ENCODE peak calls at places on chromosome 7, in eight cellular contexts. One of them, this sample, is unnamed.

GRCh38 chr7:113093561-113093960 is 6.9 kb upstream of the GPR85 start:
- DNase-seq in mesendoderm: no peak
- DNase-seq in HuH-7.5: no peak
- DNase-seq in GM20000: no peak
- DNase-seq in endodermal cell: no peak
- DNase-seq in progenitor cell of endocrine pancreas: no peak
- DNase-seq in DMS153: no peak
- DNase-seq in caudate nucleus: no peak
- DNase-seq in this sample: no peak

GRCh38 chr7:101507791-101508252 is 121.3 kb downstream of the MYL10 start:
- DNase-seq in mesendoderm: peak
- DNase-seq in HuH-7.5: peak
- DNase-seq in GM20000: peak
- DNase-seq in endodermal cell: peak
- DNase-seq in progenitor cell of endocrine pancreas: peak
- DNase-seq in DMS153: peak
- DNase-seq in caudate nucleus: no peak
- DNase-seq in this sample: no peak

GRCh38 chr7:102036958-102037357 is 219.5 kb downstream of the CUX1 start:
- DNase-seq in mesendoderm: no peak
- DNase-seq in HuH-7.5: no peak
- DNase-seq in GM20000: no peak
- DNase-seq in endodermal cell: no peak
- DNase-seq in progenitor cell of endocrine pancreas: no peak
- DNase-seq in DMS153: no peak
- DNase-seq in caudate nucleus: no peak
- DNase-seq in this sample: no peak

GRCh38 chr7:116499168-116500070 is at the start of gene CAV2:
- DNase-seq in mesendoderm: peak
- DNase-seq in HuH-7.5: peak
- DNase-seq in GM20000: peak
- DNase-seq in endodermal cell: peak
- DNase-seq in progenitor cell of endocrine pancreas: peak
- DNase-seq in DMS153: peak
- DNase-seq in caudate nucleus: no peak
- DNase-seq in this sample: peak

GRCh38 chr7:69728299-69728698 is 130.0 kb downstream of the AUTS2 start:
- DNase-seq in mesendoderm: no peak
- DNase-seq in HuH-7.5: no peak
- DNase-seq in GM20000: no peak
- DNase-seq in endodermal cell: no peak
- DNase-seq in progenitor cell of endocrine pancreas: no peak
- DNase-seq in DMS153: no peak
- DNase-seq in caudate nucleus: no peak
- DNase-seq in this sample: peak

GRCh38 chr7:80018941-80019808 is 115.5 kb upstream of the GNAI1 start:
- DNase-seq in mesendoderm: peak
- DNase-seq in HuH-7.5: peak
- DNase-seq in GM20000: peak
- DNase-seq in endodermal cell: peak
- DNase-seq in progenitor cell of endocrine pancreas: peak
- DNase-seq in DMS153: peak
- DNase-seq in caudate nucleus: no peak
- DNase-seq in this sample: peak

GRCh38 chr7:36473454-36474282 is 84.0 kb downstream of the ANLN start:
- DNase-seq in mesendoderm: peak
- DNase-seq in HuH-7.5: peak
- DNase-seq in GM20000: peak
- DNase-seq in endodermal cell: peak
- DNase-seq in progenitor cell of endocrine pancreas: peak
- DNase-seq in DMS153: peak
- DNase-seq in caudate nucleus: peak
- DNase-seq in this sample: peak

GRCh38 chr7:147556317-147556716 is 1034.2 kb upstream of the C7orf33 start:
- DNase-seq in mesendoderm: no peak
- DNase-seq in HuH-7.5: no peak
- DNase-seq in GM20000: no peak
- DNase-seq in endodermal cell: no peak
- DNase-seq in progenitor cell of endocrine pancreas: no peak
- DNase-seq in DMS153: no peak
- DNase-seq in caudate nucleus: no peak
- DNase-seq in this sample: no peak

GRCh38 chr7:81248420-81248819 is 329.6 kb upstream of the SEMA3C start:
- DNase-seq in mesendoderm: no peak
- DNase-seq in HuH-7.5: no peak
- DNase-seq in GM20000: no peak
- DNase-seq in endodermal cell: no peak
- DNase-seq in progenitor cell of endocrine pancreas: no peak
- DNase-seq in DMS153: no peak
- DNase-seq in caudate nucleus: no peak
- DNase-seq in this sample: peak

GRCh38 chr7:126842451-126842850 is 410.3 kb downstream of the GRM8 start:
- DNase-seq in mesendoderm: no peak
- DNase-seq in HuH-7.5: no peak
- DNase-seq in GM20000: no peak
- DNase-seq in endodermal cell: no peak
- DNase-seq in progenitor cell of endocrine pancreas: no peak
- DNase-seq in DMS153: no peak
- DNase-seq in caudate nucleus: no peak
- DNase-seq in this sample: no peak

GRCh38 chr7:130182990-130183389 is 22.2 kb downstream of the TMEM209 start:
- DNase-seq in mesendoderm: no peak
- DNase-seq in HuH-7.5: no peak
- DNase-seq in GM20000: peak
- DNase-seq in endodermal cell: no peak
- DNase-seq in progenitor cell of endocrine pancreas: no peak
- DNase-seq in DMS153: no peak
- DNase-seq in caudate nucleus: no peak
- DNase-seq in this sample: no peak

GRCh38 chr7:43565786-43566185 is 17.1 kb upstream of the STK17A start:
- DNase-seq in mesendoderm: no peak
- DNase-seq in HuH-7.5: no peak
- DNase-seq in GM20000: no peak
- DNase-seq in endodermal cell: no peak
- DNase-seq in progenitor cell of endocrine pancreas: no peak
- DNase-seq in DMS153: peak
- DNase-seq in caudate nucleus: no peak
- DNase-seq in this sample: no peak

GRCh38 chr7:96299496-96299895 is 22.4 kb downstream of the SLC25A13 start:
- DNase-seq in mesendoderm: no peak
- DNase-seq in HuH-7.5: no peak
- DNase-seq in GM20000: no peak
- DNase-seq in endodermal cell: no peak
- DNase-seq in progenitor cell of endocrine pancreas: no peak
- DNase-seq in DMS153: no peak
- DNase-seq in caudate nucleus: no peak
- DNase-seq in this sample: no peak

GRCh38 chr7:43148161-43148731 is 35.8 kb downstream of the HECW1 start:
- DNase-seq in mesendoderm: no peak
- DNase-seq in HuH-7.5: no peak
- DNase-seq in GM20000: no peak
- DNase-seq in endodermal cell: peak
- DNase-seq in progenitor cell of endocrine pancreas: no peak
- DNase-seq in DMS153: no peak
- DNase-seq in caudate nucleus: no peak
- DNase-seq in this sample: peak

GRCh38 chr7:30282735-30283134 is 1.7 kb upstream of the ZNRF2 start:
- DNase-seq in mesendoderm: no peak
- DNase-seq in HuH-7.5: no peak
- DNase-seq in GM20000: no peak
- DNase-seq in endodermal cell: no peak
- DNase-seq in progenitor cell of endocrine pancreas: no peak
- DNase-seq in DMS153: no peak
- DNase-seq in caudate nucleus: no peak
- DNase-seq in this sample: no peak

GRCh38 chr7:90692396-90692795 is 96.3 kb downstream of the CDK14 start:
- DNase-seq in mesendoderm: no peak
- DNase-seq in HuH-7.5: no peak
- DNase-seq in GM20000: no peak
- DNase-seq in endodermal cell: no peak
- DNase-seq in progenitor cell of endocrine pancreas: no peak
- DNase-seq in DMS153: no peak
- DNase-seq in caudate nucleus: no peak
- DNase-seq in this sample: peak

This sample was measured in astrocyte.